ENCODE peak calls at places on chromosomes 12 and 14, in five cellular contexts. M is mesenchymal stem cell, L is IMR-90, H is neuronal stem cell, S is H1. Y is an unnamed sample.

GRCh38 chr12:90828621-90829020 is 126.4 kb downstream of the CCER1 start:
- DNase-seq in M (no peak), L (no peak), H (no peak), S (no peak), Y (no peak)

GRCh38 chr14:100645200-100645985 is 58.2 kb upstream of the BEGAIN start:
- DNase-seq in M (peak; percentile 76), L (peak; percentile 76), H (peak; percentile 80), S (peak; percentile 97), Y (peak; percentile 92)

GRCh38 chr12:12859690-12860089 is 31.7 kb upstream of the GPRC5A start:
- DNase-seq in M (no peak), L (peak; percentile 35), H (no peak), S (no peak), Y (no peak)

GRCh38 chr14:65804752-65805473 is 392.4 kb downstream of the FUT8 start:
- DNase-seq in M (no peak), L (no peak), H (no peak), S (no peak), Y (no peak)

GRCh38 chr14:21136024-21136423 is 19.8 kb downstream of the OR5AU1 start:
- DNase-seq in M (peak; percentile 26), L (peak; percentile 12), H (peak; percentile 4), S (no peak), Y (no peak)

GRCh38 chr14:55306938-55307589 is 35.8 kb downstream of the FBXO34 start:
- DNase-seq in M (no peak), L (no peak), H (no peak), S (no peak), Y (no peak)

GRCh38 chr12:91922139-91922538 is 223.5 kb downstream of the BTG1 start:
- DNase-seq in M (peak; percentile 45), L (peak; percentile 5), H (no peak), S (no peak), Y (no peak)

GRCh38 chr12:28827841-28828240 is 321.2 kb upstream of the FAR2 start:
- DNase-seq in M (no peak), L (no peak), H (no peak), S (no peak), Y (no peak)

GRCh38 chr12:47032644-47033043 is 46.8 kb upstream of the PCED1B start:
- DNase-seq in M (peak; percentile 72), L (peak; percentile 77), H (no peak), S (no peak), Y (no peak)

GRCh38 chr12:64091186-64091585 is 130.9 kb downstream of the KICS2 start:
- DNase-seq in M (no peak), L (no peak), H (no peak), S (no peak), Y (no peak)

GRCh38 chr12:52390739-52391617 is 5.5 kb upstream of the KRT84 start:
- DNase-seq in M (peak; percentile 21), L (peak; percentile 13), H (no peak), S (peak; percentile 66), Y (peak; percentile 80)

GRCh38 chr12:64180951-64181350 is 41.1 kb downstream of the KICS2 start:
- DNase-seq in M (peak; percentile 73), L (peak; percentile 76), H (no peak), S (no peak), Y (no peak)

GRCh38 chr14:33956640-33957039 is 5.8 kb upstream of the EGLN3 start:
- DNase-seq in M (no peak), L (no peak), H (no peak), S (no peak), Y (no peak)

GRCh38 chr12:107228076-107228475 is 134.7 kb upstream of the CRY1 start:
- DNase-seq in M (no peak), L (no peak), H (no peak), S (no peak), Y (no peak)

GRCh38 chr14:73752297-73752992 is 38.3 kb upstream of the PNMA1 start:
- DNase-seq in M (peak; percentile 60), L (peak; percentile 45), H (no peak), S (no peak), Y (peak; percentile 41)

GRCh38 chr12:108955225-108955835 is 65.5 kb downstream of the SVOP start:
- DNase-seq in M (peak; percentile 37), L (no peak), H (no peak), S (no peak), Y (no peak)

GRCh38 chr12:101881228-101881627 is 3.8 kb downstream of the DRAM1 start:
- DNase-seq in M (no peak), L (no peak), H (no peak), S (no peak), Y (no peak)

GRCh38 chr14:94011795-94012194 is 14.3 kb upstream of the OTUB2 start:
- DNase-seq in M (peak; percentile 6), L (no peak), H (no peak), S (no peak), Y (no peak)

GRCh38 chr12:11863988-11864387 is 206.8 kb upstream of the BCL2L14 start:
- DNase-seq in M (no peak), L (no peak), H (no peak), S (no peak), Y (no peak)

GRCh38 chr12:65643595-65644386 is 180.5 kb upstream of the HMGA2 start:
- DNase-seq in M (peak; percentile 23), L (peak; percentile 50), H (no peak), S (no peak), Y (no peak)

GRCh38 chr14:35342160-35343010 is 50.2 kb downstream of the PSMA6 start:
- DNase-seq in M (no peak), L (peak; percentile 62), H (no peak), S (no peak), Y (no peak)

GRCh38 chr12:110451263-110451662 is 1.1 kb upstream of the ARPC3 start:
- DNase-seq in M (no peak), L (no peak), H (no peak), S (no peak), Y (no peak)

GRCh38 chr14:62125793-62126192 is 363.6 kb downstream of the SNAPC1 start:
- DNase-seq in M (no peak), L (no peak), H (no peak), S (no peak), Y (no peak)

GRCh38 chr14:43541356-43541755 is 965.7 kb downstream of the FSCB start:
- DNase-seq in M (no peak), L (no peak), H (no peak), S (no peak), Y (no peak)

GRCh38 chr12:22802883-22803640 is 178.1 kb downstream of the ETNK1 start:
- DNase-seq in M (no peak), L (no peak), H (no peak), S (no peak), Y (no peak)

GRCh38 chr14:48580692-48581091 is 905.3 kb upstream of the MDGA2 start:
- DNase-seq in M (no peak), L (no peak), H (no peak), S (no peak), Y (no peak)

GRCh38 chr12:13347241-13348043 is 150.9 kb downstream of the EMP1 start:
- DNase-seq in M (peak; percentile 18), L (peak; percentile 56), H (no peak), S (no peak), Y (no peak)

GRCh38 chr14:101843665-101844064 is 82.2 kb downstream of the PPP2R5C start:
- DNase-seq in M (no peak), L (no peak), H (no peak), S (no peak), Y (no peak)

GRCh38 chr12:89451876-89452275 is 72.7 kb downstream of the GALNT4 start:
- DNase-seq in M (peak; percentile 90), L (peak; percentile 87), H (no peak), S (peak; percentile 50), Y (peak; percentile 84)

GRCh38 chr12:131066207-131066885 is 112.6 kb downstream of the ADGRD1 start:
- DNase-seq in M (no peak), L (no peak), H (no peak), S (no peak), Y (peak; percentile 24)

GRCh38 chr14:49769171-49769570 is 1.2 kb downstream of the KLHDC2 start:
- DNase-seq in M (no peak), L (peak; percentile 52), H (no peak), S (no peak), Y (no peak)

GRCh38 chr12:46903058-46903457 is 77.3 kb upstream of the SLC38A4 start:
- DNase-seq in M (no peak), L (no peak), H (no peak), S (no peak), Y (no peak)

GRCh38 chr12:6430124-6430989 is 14.4 kb upstream of the CD27 start:
- DNase-seq in M (peak; percentile 97), L (peak; percentile 96), H (no peak), S (no peak), Y (no peak)

GRCh38 chr14:23055621-23056256 is 1.6 kb downstream of the CDH24 start:
- DNase-seq in M (peak; percentile 22), L (peak; percentile 29), H (no peak), S (no peak), Y (no peak)

GRCh38 chr12:54304187-54304810 is 3.5 kb upstream of the NFE2 start:
- DNase-seq in M (peak; percentile 55), L (no peak), H (no peak), S (peak; percentile 59), Y (peak; percentile 65)

GRCh38 chr12:92785563-92785950 is 82.8 kb downstream of the PLEKHG7 start:
- DNase-seq in M (peak; percentile 11), L (no peak), H (no peak), S (no peak), Y (no peak)

GRCh38 chr14:69772082-69773017 is 5.4 kb downstream of the SRSF5 start:
- DNase-seq in M (no peak), L (no peak), H (no peak), S (no peak), Y (no peak)
- H3K4me1 ChIP-seq in M (peaks cover 10% of the 10 kb centered on the region), L (peaks cover 4% of the 10 kb centered on the region), H (peaks cover 8% of the 10 kb centered on the region), S (no peaks in the 10 kb centered on the region), Y (no peaks in the 10 kb centered on the region)

GRCh38 chr12:10171954-10172353 is at the start of gene OLR1:
- DNase-seq in M (peak; percentile 44), L (peak; percentile 55), H (no peak), S (no peak), Y (no peak)
- H2BK15ac ChIP-seq in M (no peak within 1 kb of the TSS), L (peak within 1 kb of the TSS; percentile 62), H (no peak within 1 kb of the TSS), S (no peak within 1 kb of the TSS), Y (no peak within 1 kb of the TSS)

GRCh38 chr12:70556179-70556869 is 80.9 kb downstream of the PTPRB start:
- DNase-seq in M (no peak), L (no peak), H (no peak), S (no peak), Y (no peak)
- H2AFZ ChIP-seq in M (no peak overlapping the region), L (no peak overlapping the region), H (no peak overlapping the region), S (no peak overlapping the region), Y (no peak overlapping the region)

GRCh38 chr12:48779869-48780268 is 9.0 kb downstream of the ADCY6 start:
- DNase-seq in M (peak; percentile 89), L (peak; percentile 62), H (no peak), S (no peak), Y (no peak)

GRCh38 chr12:48782457-48783395 is 6.2 kb downstream of the ADCY6 start:
- DNase-seq in M (no peak), L (no peak), H (no peak), S (no peak), Y (no peak)

GRCh38 chr12:48783432-48783831 is 5.5 kb downstream of the ADCY6 start:
- DNase-seq in M (no peak), L (no peak), H (no peak), S (no peak), Y (no peak)

GRCh38 chr12:48780381-48781025 is 8.4 kb downstream of the ADCY6 start:
- DNase-seq in M (no peak), L (no peak), H (no peak), S (no peak), Y (no peak)

GRCh38 chr12:48781750-48782456 is 7.0 kb downstream of the ADCY6 start:
- DNase-seq in M (no peak), L (no peak), H (no peak), S (no peak), Y (no peak)
- H3K4me1 ChIP-seq in M (peaks cover 41% of the 10 kb centered on the region), L (peaks cover 14% of the 10 kb centered on the region), H (peaks cover under 1% of the 10 kb centered on the region), S (peaks cover 12% of the 10 kb centered on the region), Y (peaks cover 4% of the 10 kb centered on the region)

GRCh38 chr14:104702106-104702505 is 12.7 kb downstream of the INF2 start:
- DNase-seq in M (no peak), L (no peak), H (no peak), S (no peak), Y (no peak)
- H2BK15ac ChIP-seq in M (no peak overlapping the region), L (no peak overlapping the region), H (no peak overlapping the region), S (no peak overlapping the region), Y (no peak overlapping the region)

Y was measured in H9.